ENCODE peak calls at places on chromosomes 16 and 17, in four cellular contexts. One of them, this sample, is unnamed.
A peak's percentile ranks its signal among the peaks of the same experiment; 100 is the strongest.

GRCh38 chr17:39365872-39366271 is 35.6 kb downstream of the FBXL20 start:
- DNase-seq in activated T-helper 1 cell treated with Interleukin-2 at 50 U/mL for 16 hours: no peak
- DNase-seq in ovary: no peak
- DNase-seq in heart right ventricle: no peak
- DNase-seq in this sample: no peak

GRCh38 chr17:50263293-50264262 is 10.7 kb upstream of the TMEM92 start:
- DNase-seq in ovary: peak; percentile 67
- DNase-seq in heart right ventricle: no peak
- DNase-seq in activated T-helper 1 cell treated with Interleukin-2 at 50 U/mL for 16 hours: no peak
- DNase-seq in this sample: peak; percentile 7

GRCh38 chr17:44546711-44547606 is 10.3 kb upstream of the FZD2 start:
- DNase-seq in activated T-helper 1 cell treated with Interleukin-2 at 50 U/mL for 16 hours: no peak
- DNase-seq in heart right ventricle: no peak
- DNase-seq in ovary: no peak
- DNase-seq in this sample: peak; percentile 64

GRCh38 chr17:82756166-82756565 is 4.3 kb downstream of the TBCD start:
- DNase-seq in ovary: no peak
- DNase-seq in activated T-helper 1 cell treated with Interleukin-2 at 50 U/mL for 16 hours: no peak
- DNase-seq in heart right ventricle: no peak
- DNase-seq in this sample: no peak

GRCh38 chr17:39222151-39222550 is 3.6 kb downstream of the STAC2 start:
- DNase-seq in ovary: no peak
- DNase-seq in activated T-helper 1 cell treated with Interleukin-2 at 50 U/mL for 16 hours: no peak
- DNase-seq in heart right ventricle: no peak
- DNase-seq in this sample: no peak

GRCh38 chr17:43917348-43918025 is 10.2 kb upstream of the MPP2 start:
- DNase-seq in heart right ventricle: peak; percentile 40
- DNase-seq in ovary: peak; percentile 59
- DNase-seq in activated T-helper 1 cell treated with Interleukin-2 at 50 U/mL for 16 hours: peak; percentile 24
- DNase-seq in this sample: peak; percentile 61

GRCh38 chr17:17819561-17819995 is 17.2 kb downstream of the SREBF1 start:
- DNase-seq in activated T-helper 1 cell treated with Interleukin-2 at 50 U/mL for 16 hours: no peak
- DNase-seq in ovary: no peak
- DNase-seq in heart right ventricle: peak; percentile 62
- DNase-seq in this sample: peak; percentile 80

GRCh38 chr17:47205419-47205963 is 3.7 kb upstream of the MYL4 start:
- DNase-seq in activated T-helper 1 cell treated with Interleukin-2 at 50 U/mL for 16 hours: peak; percentile 54
- DNase-seq in heart right ventricle: peak; percentile 26
- DNase-seq in ovary: peak; percentile 64
- DNase-seq in this sample: peak; percentile 84

GRCh38 chr17:57424777-57425188 is 168.5 kb downstream of the MSI2 start:
- DNase-seq in ovary: no peak
- DNase-seq in heart right ventricle: no peak
- DNase-seq in activated T-helper 1 cell treated with Interleukin-2 at 50 U/mL for 16 hours: no peak
- DNase-seq in this sample: no peak

GRCh38 chr16:89200124-89200849 is at the start of gene SLC22A31:
- DNase-seq in activated T-helper 1 cell treated with Interleukin-2 at 50 U/mL for 16 hours: no peak
- DNase-seq in heart right ventricle: no peak
- DNase-seq in ovary: peak; percentile 48
- DNase-seq in this sample: no peak

GRCh38 chr16:85146922-85147651 is 34.8 kb upstream of the CIBAR2 start:
- DNase-seq in heart right ventricle: peak; percentile 68
- DNase-seq in activated T-helper 1 cell treated with Interleukin-2 at 50 U/mL for 16 hours: no peak
- DNase-seq in ovary: peak; percentile 64
- DNase-seq in this sample: no peak

GRCh38 chr16:88287219-88287618 is 95.5 kb upstream of the ZNF469 start:
- DNase-seq in heart right ventricle: no peak
- DNase-seq in activated T-helper 1 cell treated with Interleukin-2 at 50 U/mL for 16 hours: no peak
- DNase-seq in ovary: no peak
- DNase-seq in this sample: no peak

GRCh38 chr16:74770826-74771526 is 3.6 kb downstream of the FA2H start:
- DNase-seq in ovary: no peak
- DNase-seq in activated T-helper 1 cell treated with Interleukin-2 at 50 U/mL for 16 hours: no peak
- DNase-seq in heart right ventricle: no peak
- DNase-seq in this sample: no peak

GRCh38 chr17:7988750-7989178 is 13.7 kb upstream of the GUCY2D start:
- DNase-seq in ovary: no peak
- DNase-seq in activated T-helper 1 cell treated with Interleukin-2 at 50 U/mL for 16 hours: no peak
- DNase-seq in heart right ventricle: no peak
- DNase-seq in this sample: peak; percentile 66

GRCh38 chr17:17079761-17080160 is 37.5 kb downstream of the MPRIP start:
- DNase-seq in activated T-helper 1 cell treated with Interleukin-2 at 50 U/mL for 16 hours: no peak
- DNase-seq in ovary: peak; percentile 56
- DNase-seq in heart right ventricle: peak; percentile 40
- DNase-seq in this sample: no peak

GRCh38 chr16:67661101-67661661 is 421 bp downstream of the PARD6A start:
- DNase-seq in activated T-helper 1 cell treated with Interleukin-2 at 50 U/mL for 16 hours: no peak
- DNase-seq in heart right ventricle: peak; percentile 22
- DNase-seq in ovary: peak; percentile 61
- DNase-seq in this sample: peak; percentile 37